ENCODE peak calls at places on chromosome X, in nine cellular contexts. One of them, this sample, is unnamed.

GRCh38 chrX:79270401-79270800 is 96.7 kb downstream of the ITM2A start:
- DNase-seq in spleen: peak; percentile 89
- DNase-seq in H9: peak; percentile 39
- DNase-seq in GM13977: peak; percentile 26
- DNase-seq in epithelial cell of esophagus: no peak
- DNase-seq in esophagus squamous epithelium: no peak
- DNase-seq in BJ: no peak
- DNase-seq in GM20000: peak; percentile 35
- DNase-seq in lung: no peak
- DNase-seq in this sample: peak; percentile 33

GRCh38 chrX:48676893-48677270 is 6.7 kb upstream of the WAS start:
- DNase-seq in spleen: no peak
- DNase-seq in H9: peak; percentile 30
- DNase-seq in GM13977: no peak
- DNase-seq in epithelial cell of esophagus: peak; percentile 4
- DNase-seq in esophagus squamous epithelium: no peak
- DNase-seq in BJ: no peak
- DNase-seq in GM20000: no peak
- DNase-seq in lung: no peak
- DNase-seq in this sample: no peak

GRCh38 chrX:97060019-97060418 is 176.3 kb downstream of the RPA4 start:
- DNase-seq in spleen: no peak
- DNase-seq in H9: peak; percentile 55
- DNase-seq in GM13977: no peak
- DNase-seq in epithelial cell of esophagus: no peak
- DNase-seq in esophagus squamous epithelium: no peak
- DNase-seq in BJ: no peak
- DNase-seq in GM20000: no peak
- DNase-seq in lung: no peak
- DNase-seq in this sample: no peak

GRCh38 chrX:47751670-47752069 is 85.0 kb upstream of the ZNF81 start:
- DNase-seq in spleen: no peak
- DNase-seq in H9: peak; percentile 57
- DNase-seq in GM13977: no peak
- DNase-seq in epithelial cell of esophagus: peak; percentile 41
- DNase-seq in esophagus squamous epithelium: no peak
- DNase-seq in BJ: no peak
- DNase-seq in GM20000: peak; percentile 6
- DNase-seq in lung: no peak
- DNase-seq in this sample: peak; percentile 32

GRCh38 chrX:136870064-136870463 is 10.5 kb downstream of the RBMX start:
- DNase-seq in spleen: no peak
- DNase-seq in H9: no peak
- DNase-seq in GM13977: no peak
- DNase-seq in epithelial cell of esophagus: no peak
- DNase-seq in esophagus squamous epithelium: no peak
- DNase-seq in BJ: no peak
- DNase-seq in GM20000: no peak
- DNase-seq in lung: no peak
- DNase-seq in this sample: no peak

GRCh38 chrX:29903365-29903764 is 312.0 kb upstream of the MAGEB2 start:
- DNase-seq in spleen: no peak
- DNase-seq in H9: no peak
- DNase-seq in GM13977: no peak
- DNase-seq in epithelial cell of esophagus: no peak
- DNase-seq in esophagus squamous epithelium: no peak
- DNase-seq in BJ: no peak
- DNase-seq in GM20000: no peak
- DNase-seq in lung: no peak
- DNase-seq in this sample: no peak

GRCh38 chrX:13515181-13515930 is 54.0 kb upstream of the EGFL6 start:
- DNase-seq in spleen: no peak
- DNase-seq in H9: no peak
- DNase-seq in GM13977: no peak
- DNase-seq in epithelial cell of esophagus: no peak
- DNase-seq in esophagus squamous epithelium: no peak
- DNase-seq in BJ: peak; percentile 23
- DNase-seq in GM20000: no peak
- DNase-seq in lung: no peak
- DNase-seq in this sample: no peak

GRCh38 chrX:123833387-123833786 is 26.5 kb upstream of the XIAP start:
- DNase-seq in spleen: no peak
- DNase-seq in H9: peak; percentile 50
- DNase-seq in GM13977: peak; percentile 73
- DNase-seq in epithelial cell of esophagus: peak; percentile 64
- DNase-seq in esophagus squamous epithelium: no peak
- DNase-seq in BJ: no peak
- DNase-seq in GM20000: peak; percentile 48
- DNase-seq in lung: peak; percentile 54
- DNase-seq in this sample: peak; percentile 57

GRCh38 chrX:17032351-17032750 is 85.9 kb downstream of the REPS2 start:
- DNase-seq in spleen: no peak
- DNase-seq in H9: no peak
- DNase-seq in GM13977: no peak
- DNase-seq in epithelial cell of esophagus: peak; percentile 50
- DNase-seq in esophagus squamous epithelium: no peak
- DNase-seq in BJ: no peak
- DNase-seq in GM20000: no peak
- DNase-seq in lung: peak; percentile 41
- DNase-seq in this sample: no peak

GRCh38 chrX:146264763-146265375 is 447.2 kb downstream of the SLITRK2 start:
- DNase-seq in spleen: no peak
- DNase-seq in H9: no peak
- DNase-seq in GM13977: no peak
- DNase-seq in epithelial cell of esophagus: no peak
- DNase-seq in esophagus squamous epithelium: no peak
- DNase-seq in BJ: no peak
- DNase-seq in GM20000: no peak
- DNase-seq in lung: no peak
- DNase-seq in this sample: no peak

GRCh38 chrX:56233682-56234081 is 1.5 kb downstream of the KLF8 start:
- DNase-seq in spleen: no peak
- DNase-seq in H9: peak; percentile 84
- DNase-seq in GM13977: peak; percentile 60
- DNase-seq in epithelial cell of esophagus: peak; percentile 84
- DNase-seq in esophagus squamous epithelium: no peak
- DNase-seq in BJ: peak; percentile 6
- DNase-seq in GM20000: peak; percentile 50
- DNase-seq in lung: peak; percentile 73
- DNase-seq in this sample: peak; percentile 6

GRCh38 chrX:99095965-99096364 is 1314.1 kb downstream of the PCDH19 start:
- DNase-seq in spleen: no peak
- DNase-seq in H9: peak; percentile 48
- DNase-seq in GM13977: no peak
- DNase-seq in epithelial cell of esophagus: no peak
- DNase-seq in esophagus squamous epithelium: no peak
- DNase-seq in BJ: no peak
- DNase-seq in GM20000: no peak
- DNase-seq in lung: no peak
- DNase-seq in this sample: no peak

GRCh38 chrX:13837290-13837745 is 20.4 kb upstream of the GPM6B start:
- DNase-seq in spleen: no peak
- DNase-seq in H9: no peak
- DNase-seq in GM13977: no peak
- DNase-seq in epithelial cell of esophagus: no peak
- DNase-seq in esophagus squamous epithelium: no peak
- DNase-seq in BJ: no peak
- DNase-seq in GM20000: no peak
- DNase-seq in lung: no peak
- DNase-seq in this sample: peak; percentile 4

GRCh38 chrX:22325091-22325490 is 52.4 kb downstream of the CBLL2 start:
- DNase-seq in spleen: no peak
- DNase-seq in H9: no peak
- DNase-seq in GM13977: no peak
- DNase-seq in epithelial cell of esophagus: no peak
- DNase-seq in esophagus squamous epithelium: no peak
- DNase-seq in BJ: no peak
- DNase-seq in GM20000: no peak
- DNase-seq in lung: no peak
- DNase-seq in this sample: no peak

GRCh38 chrX:131704136-131704695 is 160.3 kb downstream of the OR13H1 start:
- DNase-seq in spleen: peak; percentile 89
- DNase-seq in H9: no peak
- DNase-seq in GM13977: peak; percentile 51
- DNase-seq in epithelial cell of esophagus: no peak
- DNase-seq in esophagus squamous epithelium: peak; percentile 13
- DNase-seq in BJ: no peak
- DNase-seq in GM20000: no peak
- DNase-seq in lung: peak; percentile 89
- DNase-seq in this sample: no peak
- TF ChIP-seq CTCF in spleen: no peak
- TF ChIP-seq CTCF in H9: peak; percentile 23
- TF ChIP-seq CTCF in GM13977: peak; percentile 42
- TF ChIP-seq CTCF in epithelial cell of esophagus: no peak
- TF ChIP-seq CTCF in esophagus squamous epithelium: no peak
- TF ChIP-seq CTCF in BJ: no peak
- TF ChIP-seq CTCF in GM20000: no peak
- TF ChIP-seq CTCF in lung: peak; percentile 41
- TF ChIP-seq CTCF in this sample: no peak

GRCh38 chrX:38172596-38172995 is 48.1 kb downstream of the SRPX start:
- DNase-seq in spleen: no peak
- DNase-seq in H9: no peak
- DNase-seq in GM13977: no peak
- DNase-seq in epithelial cell of esophagus: peak; percentile 46
- DNase-seq in esophagus squamous epithelium: no peak
- DNase-seq in BJ: no peak
- DNase-seq in GM20000: no peak
- DNase-seq in lung: no peak
- DNase-seq in this sample: no peak

GRCh38 chrX:38170556-38170955 is 50.1 kb downstream of the SRPX start:
- DNase-seq in spleen: no peak
- DNase-seq in H9: no peak
- DNase-seq in GM13977: no peak
- DNase-seq in epithelial cell of esophagus: no peak
- DNase-seq in esophagus squamous epithelium: no peak
- DNase-seq in BJ: no peak
- DNase-seq in GM20000: no peak
- DNase-seq in lung: no peak
- DNase-seq in this sample: no peak

DNA sequence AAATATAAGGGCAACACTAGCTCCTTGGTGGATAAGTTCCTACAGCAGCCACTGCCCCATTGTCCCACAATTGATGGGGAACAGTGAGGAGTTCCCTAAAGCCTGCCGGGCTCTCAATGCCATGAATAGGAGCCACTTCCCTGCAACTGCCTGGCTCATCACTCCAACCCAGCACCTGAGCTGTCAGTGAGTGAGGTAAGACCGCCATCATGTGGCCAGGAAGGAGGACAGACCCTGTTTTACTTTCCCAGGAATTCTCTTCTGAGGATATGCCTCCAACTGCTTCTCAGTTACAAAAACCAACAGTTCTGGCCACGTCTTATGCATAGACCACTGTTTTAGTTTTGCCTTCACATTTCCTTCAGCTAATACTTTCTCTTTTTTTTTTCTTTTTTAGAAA is 45.5 kb downstream of the SRPX start:
- DNase-seq in spleen: no peak
- DNase-seq in H9: peak; percentile 67
- DNase-seq in GM13977: peak; percentile 12
- DNase-seq in epithelial cell of esophagus: peak; percentile 60
- DNase-seq in esophagus squamous epithelium: no peak
- DNase-seq in BJ: no peak
- DNase-seq in GM20000: peak; percentile 5
- DNase-seq in lung: no peak
- DNase-seq in this sample: peak; percentile 50
- TF ChIP-seq CTCF in spleen: no peak
- TF ChIP-seq CTCF in H9: peak; percentile 75
- TF ChIP-seq CTCF in GM13977: peak; percentile 50
- TF ChIP-seq CTCF in epithelial cell of esophagus: peak; percentile 70
- TF ChIP-seq CTCF in esophagus squamous epithelium: peak; percentile 57
- TF ChIP-seq CTCF in BJ: peak; percentile 45
- TF ChIP-seq CTCF in GM20000: peak; percentile 20
- TF ChIP-seq CTCF in lung: peak; percentile 5
- TF ChIP-seq CTCF in this sample: peak; percentile 58

DNA sequence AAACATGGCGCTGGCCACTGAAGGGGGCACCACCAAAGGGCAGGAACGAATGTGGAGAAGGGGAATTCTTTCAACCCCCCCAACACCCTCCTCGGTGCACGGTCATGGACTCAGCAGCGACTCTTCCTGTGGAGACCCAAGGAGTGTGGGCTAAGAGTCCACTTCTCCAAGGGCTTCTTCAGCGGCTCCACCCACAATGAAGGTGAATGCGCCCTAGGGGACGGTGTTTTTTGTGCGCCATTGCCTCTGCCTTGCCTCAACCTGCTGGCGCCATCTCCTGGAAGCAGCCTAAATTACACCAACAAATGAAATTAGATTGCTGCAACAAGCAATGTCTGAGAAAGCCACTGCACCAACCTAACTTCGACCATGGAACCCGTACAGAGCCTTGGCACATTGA is 169.2 kb upstream of the MAGEB18 start:
- DNase-seq in spleen: no peak
- DNase-seq in H9: peak; percentile 64
- DNase-seq in GM13977: peak; percentile 33
- DNase-seq in epithelial cell of esophagus: peak; percentile 52
- DNase-seq in esophagus squamous epithelium: no peak
- DNase-seq in BJ: no peak
- DNase-seq in GM20000: peak; percentile 1
- DNase-seq in lung: no peak
- DNase-seq in this sample: peak; percentile 53
- TF ChIP-seq CTCF in spleen: no peak
- TF ChIP-seq CTCF in H9: peak; percentile 71
- TF ChIP-seq CTCF in GM13977: peak; percentile 63
- TF ChIP-seq CTCF in epithelial cell of esophagus: peak; percentile 65
- TF ChIP-seq CTCF in esophagus squamous epithelium: no peak
- TF ChIP-seq CTCF in BJ: no peak
- TF ChIP-seq CTCF in GM20000: no peak
- TF ChIP-seq CTCF in lung: no peak
- TF ChIP-seq CTCF in this sample: peak; percentile 32

DNA sequence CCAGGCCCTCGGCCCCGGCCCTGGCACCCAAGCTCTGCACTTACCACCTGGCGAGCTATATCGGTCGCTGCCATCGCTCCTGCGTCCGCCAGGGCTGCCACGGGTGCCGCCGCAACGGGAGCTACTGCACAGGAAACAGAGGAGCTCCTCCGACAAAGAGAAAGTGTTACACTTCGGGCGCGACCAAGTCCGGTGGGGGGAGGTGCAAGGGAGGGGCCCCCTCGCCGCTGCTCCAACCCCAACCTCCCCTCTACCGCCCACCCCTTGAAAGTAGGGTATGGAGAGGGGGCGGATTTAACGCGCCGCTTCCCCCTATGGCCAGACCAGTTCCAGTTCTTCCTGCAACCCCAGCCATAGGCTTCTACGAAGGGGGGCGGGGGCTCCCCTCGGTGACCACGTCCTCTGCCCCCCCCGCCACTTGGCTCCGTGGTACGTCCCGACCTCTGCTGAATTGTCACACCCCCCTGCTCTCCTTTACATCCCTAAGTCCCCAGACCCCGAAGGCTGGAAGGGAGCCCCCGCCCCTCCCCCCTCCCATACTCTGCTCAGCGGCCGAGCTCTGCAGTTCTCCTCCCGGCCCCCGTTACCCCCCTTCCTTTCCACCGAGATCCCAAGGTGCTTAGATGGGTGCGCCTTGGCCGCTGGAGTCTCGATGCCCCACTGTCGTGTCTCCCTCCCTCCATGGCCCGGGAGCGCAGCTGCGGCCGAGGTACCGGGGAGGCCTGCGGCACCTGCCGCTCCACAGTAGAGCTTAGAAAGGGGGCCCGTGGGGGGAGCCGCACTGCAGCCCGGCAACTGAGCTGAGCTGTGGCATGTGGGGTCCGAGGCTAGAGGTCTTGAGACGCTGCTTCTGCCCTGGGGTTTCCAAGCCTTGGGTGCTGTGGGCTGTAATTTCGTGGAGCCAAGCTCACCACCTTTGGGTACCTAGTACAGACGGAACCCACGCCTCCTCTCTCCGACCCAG is at the start of gene SEPTIN6:
- DNase-seq in spleen: peak; percentile 95
- DNase-seq in H9: peak; percentile 88
- DNase-seq in GM13977: peak; percentile 76
- DNase-seq in epithelial cell of esophagus: peak; percentile 55
- DNase-seq in esophagus squamous epithelium: peak; percentile 38
- DNase-seq in BJ: no peak
- DNase-seq in GM20000: peak; percentile 72
- DNase-seq in lung: peak; percentile 57
- DNase-seq in this sample: peak; percentile 85
- TF ChIP-seq CTCF in spleen: peak; percentile 22
- TF ChIP-seq CTCF in H9: peak; percentile 13
- TF ChIP-seq CTCF in GM13977: no peak
- TF ChIP-seq CTCF in epithelial cell of esophagus: peak; percentile 11
- TF ChIP-seq CTCF in esophagus squamous epithelium: peak; percentile 16
- TF ChIP-seq CTCF in BJ: no peak
- TF ChIP-seq CTCF in GM20000: no peak
- TF ChIP-seq CTCF in lung: no peak
- TF ChIP-seq CTCF in this sample: no peak

This sample was measured in nephron progenitor cell.